ENCODE peak calls at places on chromosomes 7 and 10, in six cellular contexts. M, W, O, D, Q and U are unnamed samples.

GRCh38 chr10:93947055-93947454 is 46.7 kb upstream of the PLCE1 start:
- DNase-seq in M (no peak), W (no peak), O (no peak), D (peak; percentile 90), Q (no peak), U (no peak)

GRCh38 chr7:8371742-8372141 is 61.7 kb upstream of the NXPH1 start:
- DNase-seq in M (no peak), W (no peak), O (no peak), D (no peak), Q (no peak), U (no peak)

GRCh38 chr7:124349443-124349842 is 316.6 kb upstream of the TMEM229A start:
- DNase-seq in M (no peak), W (no peak), O (no peak), D (peak; percentile 1), Q (no peak), U (no peak)

GRCh38 chr7:40747856-40748255 is 613.1 kb downstream of the SUGCT start:
- DNase-seq in M (no peak), W (no peak), O (no peak), D (peak; percentile 48), Q (no peak), U (no peak)

GRCh38 chr10:5944389-5945202 is 32.7 kb downstream of the IL15RA start:
- DNase-seq in M (no peak), W (no peak), O (no peak), D (peak; percentile 98), Q (no peak), U (no peak)

GRCh38 chr10:24901686-24902399 is 50.6 kb downstream of the PRTFDC1 start:
- DNase-seq in M (peak; percentile 12), W (no peak), O (no peak), D (peak; percentile 94), Q (no peak), U (no peak)

GRCh38 chr10:32056136-32057040 is at the start of gene KIF5B:
- DNase-seq in M (peak; percentile 85), W (peak; percentile 79), O (peak; percentile 55), D (peak; percentile 85), Q (peak; percentile 94), U (peak; percentile 79)

GRCh38 chr7:120949393-120949799 is 1.2 kb upstream of the ING3 start:
- DNase-seq in M (no peak), W (no peak), O (no peak), D (no peak), Q (peak; percentile 5), U (no peak)